ENCODE peak calls at places on chromosomes 12 and 14, in eight cellular contexts. L is sigmoid colon, R is H9, X is K562, D is fibroblast of lung, K is heart right ventricle, G is left lung, A is mammary epithelial cell. Y is an unnamed sample. For H3K4me1, the result is how much of the 10 kb centered on the place peaks cover.

GRCh38 chr14:39060818-39061437 is 42.1 kb downstream of the SEC23A start:
- DNase-seq in L (no peak), R (no peak), X (no peak), D (no peak), K (no peak), G (no peak), A (no peak), Y (no peak)

GRCh38 chr12:117516034-117516433 is 154.6 kb upstream of the NOS1 start:
- DNase-seq in L (no peak), R (no peak), X (no peak), D (no peak), K (no peak), G (no peak), A (no peak), Y (no peak)

GRCh38 chr12:98211914-98212695 is 303.3 kb upstream of the TMPO start:
- DNase-seq in L (no peak), R (no peak), X (no peak), D (no peak), K (no peak), G (no peak), A (no peak), Y (no peak)

GRCh38 chr14:65229431-65230286 is 127.3 kb upstream of the MAX start:
- DNase-seq in L (no peak), R (peak), X (peak), D (peak), K (peak), G (no peak), A (peak), Y (peak)

GRCh38 chr12:11949738-11950403 is 120.9 kb upstream of the BCL2L14 start:
- DNase-seq in L (no peak), R (no peak), X (no peak), D (no peak), K (no peak), G (no peak), A (peak), Y (peak)

GRCh38 chr12:51926718-51927117 is 19.4 kb downstream of the ACVRL1 start:
- DNase-seq in L (no peak), R (peak), X (peak), D (peak), K (no peak), G (no peak), A (peak), Y (no peak)

GRCh38 chr12:39692258-39692853 is 72.8 kb upstream of the ABCD2 start:
- DNase-seq in L (no peak), R (no peak), X (no peak), D (peak), K (no peak), G (no peak), A (no peak), Y (no peak)

GRCh38 chr12:34406228-34406995 is 384.1 kb downstream of the ALG10 start:
- DNase-seq in L (peak), R (peak), X (no peak), D (no peak), K (no peak), G (peak), A (no peak), Y (peak)

GRCh38 chr14:36659822-36660735 is 1.6 kb upstream of the PAX9 start:
- DNase-seq in L (no peak), R (no peak), X (no peak), D (no peak), K (no peak), G (no peak), A (no peak), Y (no peak)

GRCh38 chr12:97713972-97714588 is 251.5 kb downstream of the RMST start:
- DNase-seq in L (no peak), R (no peak), X (no peak), D (no peak), K (no peak), G (no peak), A (no peak), Y (no peak)

GRCh38 chr12:107130830-107131760 is 37.7 kb upstream of the CRY1 start:
- DNase-seq in L (no peak), R (no peak), X (no peak), D (no peak), K (no peak), G (no peak), A (no peak), Y (no peak)

GRCh38 chr12:123143753-123144461 is 7.0 kb downstream of the PITPNM2 start:
- DNase-seq in L (no peak), R (no peak), X (no peak), D (no peak), K (no peak), G (no peak), A (no peak), Y (no peak)

GRCh38 chr14:61561144-61561543 is 134.2 kb upstream of the HIF1A start:
- DNase-seq in L (no peak), R (no peak), X (no peak), D (peak), K (no peak), G (no peak), A (no peak), Y (no peak)

GRCh38 chr12:92769124-92769901 is 66.5 kb downstream of the PLEKHG7 start:
- DNase-seq in L (no peak), R (no peak), X (no peak), D (no peak), K (no peak), G (no peak), A (no peak), Y (no peak)

GRCh38 chr14:91418387-91419043 is 895 bp upstream of the CCDC88C start:
- DNase-seq in L (no peak), R (peak), X (peak), D (peak), K (peak), G (peak), A (peak), Y (peak)

DNA sequence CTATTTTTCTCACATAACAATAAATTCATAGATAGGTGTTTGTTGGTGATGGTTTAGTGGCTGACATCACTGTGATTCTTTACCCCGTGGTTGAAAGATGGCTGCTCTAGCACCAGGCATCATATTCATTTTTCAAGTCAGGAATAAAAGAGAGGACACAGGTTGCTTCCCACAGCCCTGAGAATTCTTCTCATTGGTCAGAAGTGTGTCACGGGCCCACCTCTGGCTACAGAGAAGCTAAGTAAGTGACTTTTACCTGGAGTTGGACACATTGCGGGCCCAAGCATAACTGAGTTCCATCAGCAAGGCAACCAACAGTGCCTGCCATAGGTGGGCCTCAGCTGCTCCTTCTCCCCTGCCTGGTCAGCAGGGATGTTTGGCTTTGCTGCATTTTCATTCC is 27.6 kb upstream of the FGF23 start:
- DNase-seq in L (no peak), R (no peak), X (no peak), D (no peak), K (no peak), G (no peak), A (no peak), Y (no peak)
- H3K4me1 ChIP-seq in L (under half), R (under half), X (under half), D (under half), K (under half), G (under half), A (under half), Y (under half)

GRCh38 chr12:5329118-5329517 is 102.8 kb upstream of the NTF3 start:
- DNase-seq in L (no peak), R (peak), X (no peak), D (no peak), K (no peak), G (no peak), A (no peak), Y (no peak)

GRCh38 chr12:5328669-5329068 is 103.2 kb upstream of the NTF3 start:
- DNase-seq in L (no peak), R (no peak), X (no peak), D (no peak), K (no peak), G (no peak), A (peak), Y (no peak)

GRCh38 chr12:5335059-5335458 is 96.8 kb upstream of the NTF3 start:
- DNase-seq in L (no peak), R (no peak), X (peak), D (no peak), K (no peak), G (no peak), A (peak), Y (no peak)

GRCh38 chr12:5333096-5333495 is 98.8 kb upstream of the NTF3 start:
- DNase-seq in L (no peak), R (no peak), X (peak), D (no peak), K (peak), G (no peak), A (no peak), Y (no peak)

DNA sequence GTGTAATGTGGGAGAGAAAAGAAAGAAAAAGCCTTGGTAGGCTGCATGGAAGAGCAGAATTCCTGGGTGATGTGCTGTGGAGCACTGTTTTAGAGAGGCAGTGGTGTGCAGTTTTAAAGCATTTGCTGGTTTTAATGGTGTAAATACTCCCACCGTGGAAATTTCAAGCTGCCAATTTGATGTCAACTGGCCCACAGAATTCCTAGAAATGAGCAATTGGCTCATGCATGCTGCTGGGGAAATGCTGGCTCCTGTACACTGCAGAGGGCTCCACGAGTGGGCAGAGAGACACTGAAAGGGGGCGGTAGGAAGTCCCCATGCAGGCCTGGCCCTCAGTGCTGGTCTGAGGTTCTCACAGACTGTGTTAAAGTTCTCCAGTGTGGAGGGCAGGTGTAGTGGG is 99.4 kb upstream of the NTF3 start:
- DNase-seq in L (no peak), R (no peak), X (no peak), D (no peak), K (no peak), G (no peak), A (no peak), Y (no peak)
- H3K27ac ChIP-seq in L (no peak), R (no peak), X (no peak), D (no peak), K (no peak), G (no peak), A (no peak), Y (no peak)

GRCh38 chr14:31420319-31421081 is at the start of gene HEATR5A:
- DNase-seq in L (peak), R (peak), X (peak), D (peak), K (peak), G (peak), A (peak), Y (peak)
- TF ChIP-seq CTCF in L (peak), R (peak), X (peak), D (no peak), K (peak), G (peak), A (no peak), Y (no peak)

GRCh38 chr12:49671051-49671765 is 36.0 kb downstream of the FMNL3 start:
- DNase-seq in L (peak), R (no peak), X (peak), D (no peak), K (no peak), G (no peak), A (no peak), Y (no peak)
- H3K4me1 ChIP-seq in L (half or more), R (under half), X (under half), D (under half), K (half or more), G (under half), A (under half), Y (under half)

Y was measured in pancreas.